ENCODE peak calls at places on chromosomes 6 and 20, in seven cellular contexts. One of them, this sample, is unnamed.

GRCh38 chr20:32906871-32907495 is 48.3 kb downstream of the EFCAB8 start:
- DNase-seq in AG08395: no peak
- DNase-seq in tibial artery: no peak
- DNase-seq in NCI-H1105: no peak
- DNase-seq in heart right ventricle: no peak
- DNase-seq in LHCN-M2: no peak
- DNase-seq in left colon: no peak
- DNase-seq in this sample: no peak

GRCh38 chr20:17735959-17736621 is 36.3 kb downstream of the BANF2 start:
- DNase-seq in AG08395: no peak
- DNase-seq in tibial artery: no peak
- DNase-seq in NCI-H1105: no peak
- DNase-seq in heart right ventricle: no peak
- DNase-seq in LHCN-M2: peak; percentile 39
- DNase-seq in left colon: no peak
- DNase-seq in this sample: no peak

GRCh38 chr6:89799756-89800155 is 19.8 kb downstream of the MDN1 start:
- DNase-seq in AG08395: no peak
- DNase-seq in tibial artery: no peak
- DNase-seq in NCI-H1105: no peak
- DNase-seq in heart right ventricle: no peak
- DNase-seq in LHCN-M2: no peak
- DNase-seq in left colon: no peak
- DNase-seq in this sample: no peak

GRCh38 chr20:35523298-35523888 is 6.1 kb downstream of the C20orf173 start:
- DNase-seq in AG08395: peak; percentile 50
- DNase-seq in tibial artery: no peak
- DNase-seq in NCI-H1105: no peak
- DNase-seq in heart right ventricle: no peak
- DNase-seq in LHCN-M2: peak; percentile 15
- DNase-seq in left colon: no peak
- DNase-seq in this sample: no peak

GRCh38 chr6:105759946-105760345 is 326.2 kb upstream of the PRDM1 start:
- DNase-seq in AG08395: peak; percentile 33
- DNase-seq in tibial artery: no peak
- DNase-seq in NCI-H1105: no peak
- DNase-seq in heart right ventricle: no peak
- DNase-seq in LHCN-M2: peak; percentile 53
- DNase-seq in left colon: no peak
- DNase-seq in this sample: no peak

GRCh38 chr6:142551145-142551811 is 249.5 kb downstream of the ADGRG6 start:
- DNase-seq in AG08395: peak; percentile 33
- DNase-seq in tibial artery: no peak
- DNase-seq in NCI-H1105: no peak
- DNase-seq in heart right ventricle: no peak
- DNase-seq in LHCN-M2: peak; percentile 82
- DNase-seq in left colon: no peak
- DNase-seq in this sample: peak; percentile 42

GRCh38 chr6:23016701-23017100 is 447.3 kb downstream of the HDGFL1 start:
- DNase-seq in AG08395: peak; percentile 7
- DNase-seq in tibial artery: no peak
- DNase-seq in NCI-H1105: no peak
- DNase-seq in heart right ventricle: no peak
- DNase-seq in LHCN-M2: peak; percentile 63
- DNase-seq in left colon: no peak
- DNase-seq in this sample: no peak

GRCh38 chr6:18317850-18318249 is 53.5 kb upstream of the DEK start:
- DNase-seq in AG08395: no peak
- DNase-seq in tibial artery: no peak
- DNase-seq in NCI-H1105: no peak
- DNase-seq in heart right ventricle: no peak
- DNase-seq in LHCN-M2: no peak
- DNase-seq in left colon: no peak
- DNase-seq in this sample: no peak

GRCh38 chr6:153167026-153167891 is 36.2 kb upstream of the RGS17 start:
- DNase-seq in AG08395: peak; percentile 65
- DNase-seq in tibial artery: no peak
- DNase-seq in NCI-H1105: no peak
- DNase-seq in heart right ventricle: no peak
- DNase-seq in LHCN-M2: peak; percentile 94
- DNase-seq in left colon: no peak
- DNase-seq in this sample: no peak

GRCh38 chr6:26217714-26218075 is 130.5 kb downstream of the HFE start:
- DNase-seq in AG08395: no peak
- DNase-seq in tibial artery: no peak
- DNase-seq in NCI-H1105: no peak
- DNase-seq in heart right ventricle: no peak
- DNase-seq in LHCN-M2: no peak
- DNase-seq in left colon: no peak
- DNase-seq in this sample: no peak

GRCh38 chr6:156686429-156686939 is 90.7 kb upstream of the ARID1B start:
- DNase-seq in AG08395: peak; percentile 66
- DNase-seq in tibial artery: no peak
- DNase-seq in NCI-H1105: peak; percentile 89
- DNase-seq in heart right ventricle: peak; percentile 21
- DNase-seq in LHCN-M2: peak; percentile 43
- DNase-seq in left colon: peak; percentile 41
- DNase-seq in this sample: peak; percentile 88

GRCh38 chr20:5918856-5919633 is 31.3 kb downstream of the TRMT6 start:
- DNase-seq in AG08395: peak; percentile 40
- DNase-seq in tibial artery: no peak
- DNase-seq in NCI-H1105: no peak
- DNase-seq in heart right ventricle: no peak
- DNase-seq in LHCN-M2: peak; percentile 59
- DNase-seq in left colon: no peak
- DNase-seq in this sample: no peak

GRCh38 chr6:128209771-128210170 is 308.9 kb upstream of the THEMIS start:
- DNase-seq in AG08395: peak; percentile 37
- DNase-seq in tibial artery: no peak
- DNase-seq in NCI-H1105: no peak
- DNase-seq in heart right ventricle: no peak
- DNase-seq in LHCN-M2: peak; percentile 85
- DNase-seq in left colon: no peak
- DNase-seq in this sample: no peak

GRCh38 chr20:3749087-3749688 is 16.7 kb downstream of the HSPA12B start:
- DNase-seq in AG08395: no peak
- DNase-seq in tibial artery: no peak
- DNase-seq in NCI-H1105: no peak
- DNase-seq in heart right ventricle: no peak
- DNase-seq in LHCN-M2: no peak
- DNase-seq in left colon: no peak
- DNase-seq in this sample: no peak

GRCh38 chr20:53980101-53980500 is 90.3 kb downstream of the BCAS1 start:
- DNase-seq in AG08395: no peak
- DNase-seq in tibial artery: no peak
- DNase-seq in NCI-H1105: no peak
- DNase-seq in heart right ventricle: no peak
- DNase-seq in LHCN-M2: no peak
- DNase-seq in left colon: no peak
- DNase-seq in this sample: no peak

GRCh38 chr6:163414367-163415175 is at the start of gene QKI:
- DNase-seq in AG08395: peak; percentile 62
- DNase-seq in tibial artery: peak; percentile 83
- DNase-seq in NCI-H1105: peak; percentile 72
- DNase-seq in heart right ventricle: peak; percentile 89
- DNase-seq in LHCN-M2: peak; percentile 75
- DNase-seq in left colon: peak; percentile 83
- DNase-seq in this sample: peak; percentile 16

GRCh38 chr20:41004561-41005360 is 23.9 kb upstream of the TOP1 start:
- DNase-seq in AG08395: no peak
- DNase-seq in tibial artery: no peak
- DNase-seq in NCI-H1105: no peak
- DNase-seq in heart right ventricle: no peak
- DNase-seq in LHCN-M2: peak; percentile 91
- DNase-seq in left colon: no peak
- DNase-seq in this sample: no peak

GRCh38 chr20:35648836-35649235 is 15.9 kb downstream of the CPNE1 start:
- DNase-seq in AG08395: no peak
- DNase-seq in tibial artery: no peak
- DNase-seq in NCI-H1105: no peak
- DNase-seq in heart right ventricle: no peak
- DNase-seq in LHCN-M2: peak; percentile 9
- DNase-seq in left colon: no peak
- DNase-seq in this sample: no peak

GRCh38 chr6:159935633-159936032 is 33.2 kb upstream of the IGF2R start:
- DNase-seq in AG08395: peak; percentile 13
- DNase-seq in tibial artery: no peak
- DNase-seq in NCI-H1105: no peak
- DNase-seq in heart right ventricle: no peak
- DNase-seq in LHCN-M2: no peak
- DNase-seq in left colon: no peak
- DNase-seq in this sample: no peak